ENCODE peak calls at places on chromosomes 5 and 9, in four cellular contexts. Y is H1, Q is K562, W is GM12878. J is an unnamed sample.

GRCh38 chr5:81817980-81818379 is 67.1 kb upstream of the SSBP2 start:
- DNase-seq in Q (no peak), Y (no peak), W (no peak), J (no peak)

GRCh38 chr9:124137009-124137943 is 120.5 kb upstream of the NEK6 start:
- DNase-seq in Q (no peak), Y (no peak), W (peak), J (no peak)

GRCh38 chr9:89667730-89668129 is 62.9 kb downstream of the GADD45G start:
- DNase-seq in Q (no peak), Y (no peak), W (no peak), J (no peak)

GRCh38 chr5:78610163-78610583 is 38.4 kb downstream of the LHFPL2 start:
- DNase-seq in Y (no peak), W (no peak), Q (no peak), J (no peak)

GRCh38 chr5:42666821-42667325 is 89.7 kb upstream of the CCDC152 start:
- DNase-seq in W (no peak), Y (no peak), Q (no peak), J (no peak)

GRCh38 chr5:7668161-7668560 is 182.8 kb downstream of the CFAP90 start:
- DNase-seq in Q (no peak), Y (no peak), W (no peak), J (no peak)

GRCh38 chr9:126057461-126057860 is 269.2 kb upstream of the MVB12B start:
- DNase-seq in Y (no peak), W (no peak), Q (no peak), J (no peak)

GRCh38 chr5:96254980-96255681 is 177.9 kb downstream of the PCSK1 start:
- DNase-seq in Y (no peak), W (no peak), Q (no peak), J (no peak)

GRCh38 chr5:73638344-73639095 is 12.5 kb downstream of the ARHGEF28 start:
- DNase-seq in W (no peak), Y (no peak), Q (no peak), J (no peak)

GRCh38 chr9:129835860-129836223 is 584 bp downstream of the USP20 start:
- DNase-seq in W (no peak), Y (no peak), Q (peak), J (no peak)

GRCh38 chr5:40437452-40437861 is 242.3 kb upstream of the PTGER4 start:
- DNase-seq in Y (no peak), W (no peak), Q (no peak), J (no peak)

GRCh38 chr5:38188591-38188990 is 69.8 kb upstream of the EGFLAM start:
- DNase-seq in W (no peak), Q (no peak), Y (no peak), J (no peak)

GRCh38 chr5:44809956-44810276 is 1.2 kb downstream of the MRPS30 start:
- DNase-seq in W (no peak), Q (peak), Y (no peak), J (no peak)

GRCh38 chr5:53694520-53695022 is 134.1 kb downstream of the NDUFS4 start:
- DNase-seq in W (no peak), Y (no peak), Q (no peak), J (no peak)

GRCh38 chr9:21672762-21673161 is 129.7 kb upstream of the MTAP start:
- DNase-seq in Q (no peak), W (no peak), Y (no peak), J (no peak)

GRCh38 chr5:128259530-128260145 is 176.1 kb downstream of the SLC12A2 start:
- DNase-seq in Y (no peak), Q (no peak), W (no peak), J (no peak)

GRCh38 chr5:143889986-143890385 is 78.0 kb downstream of the HMHB1 start:
- DNase-seq in Q (no peak), W (no peak), Y (no peak), J (no peak)

GRCh38 chr5:151569132-151570046 is 21.7 kb downstream of the FAT2 start:
- DNase-seq in W (peak), Y (no peak), Q (peak), J (no peak)

GRCh38 chr9:82560457-82560904 is 502.5 kb downstream of the RASEF start:
- DNase-seq in Y (no peak), W (no peak), Q (no peak), J (peak)

GRCh38 chr5:83059341-83059740 is 17.9 kb downstream of the TMEM167A start:
- DNase-seq in W (no peak), Q (no peak), Y (no peak), J (no peak)
- TF ChIP-seq HDAC2 in W (no peak), Q (no peak), Y (no peak), J (no peak)

DNA sequence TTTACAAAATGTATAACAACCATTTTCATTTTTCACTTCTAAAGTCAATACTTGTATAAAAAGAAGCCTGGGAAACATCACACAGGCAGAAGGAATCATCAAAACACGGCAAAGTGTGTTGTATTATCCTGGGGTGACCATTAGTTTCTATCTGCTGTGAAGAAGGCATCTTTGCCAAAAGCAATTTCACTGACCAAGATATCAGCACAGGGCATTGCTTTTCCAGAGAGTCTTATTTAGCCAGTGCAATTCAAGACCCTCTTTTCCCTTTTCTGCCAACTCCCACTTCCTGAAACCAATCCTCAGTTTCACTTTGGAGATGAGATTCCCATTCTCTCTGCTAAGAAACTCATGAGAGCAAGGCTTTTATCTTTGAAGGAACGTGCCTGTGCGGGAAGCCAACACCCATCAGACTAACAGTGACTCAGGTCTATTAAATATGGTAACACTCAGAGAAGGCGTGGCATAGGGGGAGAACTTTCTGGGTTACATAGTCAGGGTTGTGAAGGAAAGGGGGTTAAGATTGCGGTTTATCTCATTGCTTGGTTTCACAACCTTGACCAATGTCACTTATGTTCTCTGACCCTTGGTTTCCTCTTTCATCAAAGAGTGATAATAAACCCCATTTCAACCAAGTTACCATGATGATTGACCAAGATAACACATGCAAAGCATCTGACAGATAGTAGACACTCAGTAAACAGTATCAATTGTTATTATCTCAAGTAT is 666.9 kb upstream of the KLF4 start:
- DNase-seq in W (no peak), Q (peak), Y (no peak), J (no peak)
- TF ChIP-seq YY1 in W (no peak), Q (no peak), Y (no peak), J (no peak)

GRCh38 chr5:147818290-147818689 is 13.2 kb downstream of the SPINK1 start:
- DNase-seq in Y (no peak), W (no peak), Q (no peak), J (no peak)
- TF ChIP-seq HDAC2 in Y (no peak), W (no peak), Q (no peak), J (no peak)

DNA sequence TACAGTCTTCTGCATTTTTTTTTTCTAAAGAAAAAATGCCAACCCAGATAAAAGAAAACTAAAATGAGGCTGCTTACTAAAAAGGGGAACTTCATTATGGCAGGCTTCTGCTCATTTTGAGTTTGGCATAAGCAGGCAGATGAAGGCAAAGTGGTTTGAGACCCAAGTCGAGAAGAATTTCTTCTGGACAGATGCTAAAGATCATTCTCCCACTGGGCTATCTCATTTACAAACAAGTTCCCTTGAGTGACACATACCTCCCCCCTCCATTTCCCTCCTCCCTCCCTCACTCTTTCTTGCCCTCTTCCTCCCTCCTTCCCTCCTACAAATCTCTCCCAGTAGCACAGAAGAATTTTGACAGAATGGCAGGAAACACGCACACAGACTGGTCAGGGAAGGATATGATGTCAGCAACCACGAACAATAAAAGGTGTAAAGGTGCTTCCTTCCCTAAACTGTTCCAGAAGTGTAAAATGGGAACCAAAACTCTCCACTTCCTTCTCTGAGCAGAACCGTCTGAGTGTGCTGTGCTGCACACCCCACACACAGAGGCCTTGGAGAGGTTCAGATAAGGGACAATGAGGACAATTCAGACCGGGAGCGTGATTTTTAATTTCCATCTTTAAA is 55.9 kb downstream of the MEF2C start:
- DNase-seq in Y (no peak), Q (peak), W (peak), J (no peak)
- TF ChIP-seq YY1 in Y (no peak), Q (no peak), W (peak), J (no peak)

DNA sequence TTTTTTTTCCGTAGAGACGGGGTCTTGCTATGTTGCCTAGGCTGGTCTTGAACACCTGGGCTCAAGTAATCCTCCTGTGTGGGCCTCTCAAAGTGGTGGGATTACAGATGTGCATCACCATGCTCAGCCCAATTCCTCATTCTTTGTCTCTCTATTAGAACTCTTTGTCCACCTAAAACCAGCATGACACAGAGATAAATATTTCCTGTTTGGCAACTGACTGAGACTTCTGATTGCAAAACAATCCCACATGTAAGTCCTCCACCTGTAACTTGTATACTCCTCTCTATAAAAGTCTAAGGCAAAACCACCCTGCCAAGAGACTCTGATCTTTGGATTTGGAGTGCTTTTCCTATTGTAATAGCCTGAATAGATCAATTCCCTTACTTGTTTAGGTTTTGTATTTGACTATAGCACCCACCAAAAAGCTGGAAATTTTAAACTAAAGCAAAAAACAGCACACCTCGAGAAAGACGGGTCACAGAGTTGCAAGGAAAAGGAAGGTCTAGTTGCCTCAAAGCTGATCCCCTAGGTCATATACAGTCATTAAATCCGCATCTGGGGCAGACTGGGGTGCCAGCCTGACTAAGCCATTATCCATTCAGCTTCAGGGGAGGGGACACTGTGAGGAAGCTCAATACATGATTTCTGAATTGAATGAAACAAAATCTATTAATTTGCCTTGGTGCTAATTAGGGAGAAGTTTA is 13.5 kb upstream of the KIF27 start:
- DNase-seq in Y (no peak), Q (no peak), W (no peak), J (no peak)
- TF ChIP-seq HDAC2 in Y (no peak), Q (no peak), W (no peak), J (no peak)

DNA sequence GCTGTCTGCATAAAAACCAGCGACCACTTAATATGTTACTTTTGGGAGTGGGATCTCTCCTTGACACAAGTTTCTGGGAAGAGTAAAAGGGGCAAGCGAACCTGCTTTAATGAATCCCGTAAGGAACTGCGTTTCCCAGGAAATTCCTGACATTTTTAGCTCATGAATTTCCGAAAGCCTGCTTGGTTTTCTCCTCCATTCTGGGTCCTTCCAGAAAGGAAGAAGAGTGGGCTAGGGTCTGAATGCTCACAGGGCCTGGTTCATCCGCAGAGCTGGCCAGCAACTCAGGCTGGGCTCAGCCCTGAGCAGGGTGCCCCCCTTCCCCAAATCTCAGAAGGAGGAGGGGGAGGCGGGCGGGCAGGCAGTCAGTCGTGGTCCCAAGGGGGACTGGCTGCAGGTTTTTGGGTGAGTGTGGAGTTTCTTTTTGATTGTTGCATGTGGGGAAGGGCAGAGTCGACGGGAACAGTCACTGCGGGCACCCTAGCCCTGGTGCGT is 1.2 kb upstream of the PURA start:
- DNase-seq in Y (no peak), Q (no peak), W (no peak), J (no peak)
- TF ChIP-seq YY1 in Y (no peak), Q (no peak), W (no peak), J (no peak)

DNA sequence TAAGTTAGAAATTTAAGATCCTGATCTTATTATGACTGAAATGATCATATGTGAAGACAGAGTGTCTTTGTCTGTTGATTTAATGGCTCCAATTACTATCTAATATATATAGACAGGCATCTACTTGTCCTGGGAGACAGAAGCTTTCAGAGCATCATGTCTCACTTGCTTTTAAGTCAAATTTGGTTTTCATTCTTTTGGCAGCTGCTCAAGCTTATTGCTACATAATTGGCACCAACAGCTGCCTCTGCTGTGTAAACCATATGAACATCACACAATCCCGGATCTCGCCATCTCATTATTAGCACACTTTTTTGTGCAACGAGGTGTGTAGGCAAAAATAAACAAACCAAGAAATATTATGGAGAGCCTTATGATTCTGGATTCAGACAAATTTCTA is 1717.9 kb downstream of the EFNA5 start:
- DNase-seq in Q (no peak), Y (no peak), W (no peak), J (no peak)
- TF ChIP-seq HDAC2 in Q (no peak), Y (no peak), W (no peak), J (no peak)